ENCODE peak calls at places on chromosomes 3 and 15, in eight cellular contexts. K is fibroblast of mammary gland; J is activated naive CD4-positive, alpha-beta T cell treated with Interleukin-2 at 50 U/mL for 16 hours; F is ascending aorta; Y is IMR-90; M is activated T-cell treated with anti-CD3 and anti-CD28 coated beads for 1 hour; E is stimulated activated CD8-positive, alpha-beta memory T cell treated with anti-CD3 and anti-CD28 coated beads, Interleukin-15, amount 100 ng/mL, for 4 hours; S is NCI-H748 treated with DMSO at 0.1 percent for 48 hours. X is an unnamed sample.

GRCh38 chr3:46703013-46703520 is 1.9 kb downstream of the TMIE start:
- DNase-seq in Y (no peak), M (no peak), F (no peak), S (no peak), J (no peak), E (no peak), K (no peak), X (no peak)

GRCh38 chr3:196519738-196520122 is 4.6 kb upstream of the SMCO1 start:
- DNase-seq in F (no peak), M (no peak), K (no peak), E (no peak), S (no peak), J (peak), Y (no peak), X (no peak)

GRCh38 chr3:127480196-127480933 is 110.2 kb downstream of the TPRA1 start:
- DNase-seq in E (no peak), Y (no peak), K (no peak), M (no peak), J (no peak), F (peak), S (no peak), X (no peak)

GRCh38 chr15:85592148-85592547 is 202.6 kb downstream of the KLHL25 start:
- DNase-seq in F (no peak), E (no peak), J (no peak), K (peak), S (no peak), Y (peak), M (no peak), X (no peak)

GRCh38 chr3:83076041-83076440 is 1314.6 kb upstream of the GBE1 start:
- DNase-seq in E (no peak), K (no peak), S (no peak), F (no peak), Y (no peak), M (no peak), J (no peak), X (no peak)

GRCh38 chr3:168134931-168135330 is 39.2 kb upstream of the GOLIM4 start:
- DNase-seq in M (no peak), Y (peak), S (no peak), E (no peak), F (no peak), J (no peak), K (no peak), X (no peak)

GRCh38 chr15:59701880-59702279 is 12.8 kb upstream of the BNIP2 start:
- DNase-seq in Y (no peak), E (no peak), F (no peak), S (no peak), M (no peak), K (no peak), J (no peak), X (no peak)

GRCh38 chr3:67524046-67524445 is 130.4 kb downstream of the SUCLG2 start:
- DNase-seq in Y (peak), F (no peak), K (peak), J (no peak), S (no peak), E (no peak), M (no peak), X (no peak)

GRCh38 chr3:179247289-179248020 is 3.5 kb downstream of the KCNMB3 start:
- DNase-seq in K (no peak), J (no peak), E (no peak), F (no peak), M (no peak), S (no peak), Y (no peak), X (no peak)

GRCh38 chr3:187958432-187959003 is 195.4 kb upstream of the LPP start:
- DNase-seq in F (no peak), J (peak), Y (no peak), K (no peak), E (no peak), M (peak), S (no peak), X (no peak)

GRCh38 chr3:10992017-10992945 is at the start of gene SLC6A1:
- DNase-seq in E (no peak), J (no peak), K (no peak), S (peak), Y (no peak), F (no peak), M (no peak), X (no peak)

GRCh38 chr3:62688050-62688449 is 187.2 kb downstream of the CADPS start:
- DNase-seq in Y (no peak), K (peak), J (no peak), S (no peak), E (no peak), M (no peak), F (no peak), X (no peak)

GRCh38 chr3:143120716-143121239 is 1.2 kb downstream of the CHST2 start:
- DNase-seq in M (peak), S (no peak), K (peak), J (peak), Y (peak), E (peak), F (peak), X (peak)

GRCh38 chr3:25507811-25508210 is 79.7 kb downstream of the RARB start:
- DNase-seq in E (no peak), J (no peak), Y (no peak), F (no peak), K (no peak), M (no peak), S (no peak), X (no peak)

GRCh38 chr15:29568840-29569532 is 253.3 kb downstream of the TJP1 start:
- DNase-seq in M (no peak), F (no peak), Y (no peak), S (no peak), E (no peak), K (no peak), J (no peak), X (peak)

GRCh38 chr15:48975713-48976419 is 12.1 kb upstream of the SHC4 start:
- DNase-seq in E (peak), S (peak), K (peak), M (peak), Y (peak), F (peak), J (peak), X (peak)

GRCh38 chr15:32659340-32659831 is 17.9 kb downstream of the SCG5 start:
- DNase-seq in Y (peak), F (peak), K (peak), M (no peak), E (no peak), J (no peak), S (no peak), X (peak)

GRCh38 chr3:129005526-129006303 is 4.6 kb downstream of the EFCC1 start:
- DNase-seq in F (no peak), J (no peak), E (no peak), Y (peak), K (no peak), S (no peak), M (no peak), X (peak)

GRCh38 chr15:69081310-69082004 is 67.0 kb downstream of the NOX5 start:
- DNase-seq in Y (peak), S (no peak), K (peak), M (no peak), F (peak), J (no peak), E (no peak), X (no peak)

GRCh38 chr3:123075359-123075758 is 8.5 kb downstream of the PDIA5 start:
- DNase-seq in Y (no peak), F (no peak), M (no peak), S (no peak), E (no peak), K (peak), J (no peak), X (no peak)

GRCh38 chr3:42473083-42473932 is 29.1 kb upstream of the VIPR1 start:
- DNase-seq in K (peak), S (no peak), F (no peak), J (no peak), E (no peak), Y (peak), M (no peak), X (no peak)

GRCh38 chr15:76335129-76335850 is 1.3 kb upstream of the ISL2 start:
- DNase-seq in S (no peak), F (no peak), E (no peak), J (no peak), M (no peak), K (no peak), Y (no peak), X (no peak)

GRCh38 chr15:99536422-99537033 is 29.3 kb upstream of the MEF2A start:
- DNase-seq in E (no peak), M (no peak), J (no peak), F (peak), K (peak), S (no peak), Y (peak), X (no peak)

GRCh38 chr15:52178765-52179164 is 12.4 kb downstream of the GNB5 start:
- DNase-seq in F (no peak), J (no peak), K (peak), E (no peak), M (no peak), Y (no peak), S (no peak), X (no peak)

GRCh38 chr3:14145236-14145635 is 20.4 kb downstream of the TMEM43 start:
- DNase-seq in S (no peak), M (no peak), J (no peak), K (peak), Y (peak), F (peak), E (no peak), X (no peak)

GRCh38 chr3:127194601-127195187 is 1.8 kb downstream of the PRR23E start:
- DNase-seq in S (no peak), J (no peak), K (no peak), M (no peak), Y (no peak), E (no peak), F (no peak), X (no peak)

GRCh38 chr3:196127308-196128040 is 45.6 kb upstream of the TFRC start:
- DNase-seq in F (no peak), S (no peak), E (no peak), M (no peak), J (peak), K (no peak), Y (no peak), X (no peak)

GRCh38 chr3:99023590-99024192 is 122.2 kb upstream of the DCBLD2 start:
- DNase-seq in E (no peak), M (no peak), Y (peak), F (no peak), S (peak), J (no peak), K (peak), X (no peak)

GRCh38 chr3:124707667-124708066 is 22.6 kb upstream of the UMPS start:
- DNase-seq in F (no peak), K (peak), E (no peak), J (no peak), M (no peak), S (no peak), Y (peak), X (no peak)

GRCh38 chr3:135456182-135456790 is 509.2 kb upstream of the PPP2R3A start:
- DNase-seq in F (no peak), M (no peak), Y (no peak), S (peak), J (no peak), E (no peak), K (no peak), X (peak)

GRCh38 chr3:28012830-28013229 is 228.6 kb upstream of the CMC1 start:
- DNase-seq in J (no peak), E (no peak), Y (no peak), F (no peak), S (no peak), K (peak), M (no peak), X (no peak)

GRCh38 chr15:42940527-42940926 is 19.9 kb upstream of the TTBK2 start:
- DNase-seq in S (no peak), F (no peak), M (no peak), E (no peak), Y (no peak), K (no peak), J (no peak), X (no peak)

GRCh38 chr3:12294885-12295580 is 6.2 kb downstream of the PPARG start:
- DNase-seq in S (no peak), K (peak), Y (peak), E (no peak), F (no peak), M (no peak), J (no peak), X (no peak)

GRCh38 chr3:139319428-139320402 is 24.1 kb upstream of the MRPS22 start:
- DNase-seq in S (no peak), Y (no peak), M (no peak), K (peak), F (no peak), J (no peak), E (no peak), X (peak)

GRCh38 chr3:120796944-120797343 is 54.4 kb downstream of the GTF2E1 start:
- DNase-seq in S (no peak), F (no peak), Y (no peak), E (no peak), M (no peak), K (no peak), J (no peak), X (no peak)